ENCODE peak calls at places on chromosomes 4 and X, in five cellular contexts. U is amniotic stem cell, B is Kasumi-1, A is non-pigmented ciliary epithelial cell, I is cardiac septum. K is an unnamed sample.
A peak's percentile ranks its signal among the peaks of the same experiment; 100 is the strongest.

GRCh38 chrX:33134164-33134563 is 77.2 kb downstream of the DMD start:
- DNase-seq in I (no peak), B (no peak), U (no peak), A (no peak), K (no peak)

GRCh38 chrX:9456250-9457074 is 8.4 kb upstream of the TBL1X start:
- DNase-seq in B (peak; percentile 26), I (no peak), U (no peak), A (no peak), K (no peak)

GRCh38 chr4:142815834-142816233 is 30.3 kb downstream of the INPP4B start:
- DNase-seq in A (peak; percentile 47), B (peak; percentile 4), I (no peak), U (peak; percentile 45), K (peak; percentile 66)

GRCh38 chr4:153218961-153219360 is 14.7 kb downstream of the TRIM2 start:
- DNase-seq in U (no peak), I (no peak), B (no peak), A (no peak), K (no peak)

GRCh38 chr4:127479031-127479622 is 153.6 kb upstream of the INTU start:
- DNase-seq in I (no peak), B (peak; percentile 60), U (peak; percentile 23), A (no peak), K (peak; percentile 70)

GRCh38 chr4:11438647-11439046 is 10.0 kb upstream of the HS3ST1 start:
- DNase-seq in A (no peak), B (no peak), U (no peak), I (no peak), K (no peak)

GRCh38 chr4:163915896-163916295 is 421.4 kb downstream of the TMA16 start:
- DNase-seq in U (no peak), I (no peak), A (no peak), B (no peak), K (no peak)

GRCh38 chr4:139014391-139015268 is 951 bp upstream of the NOCT start:
- DNase-seq in I (no peak), A (peak; percentile 90), U (peak; percentile 68), B (no peak), K (peak; percentile 91)

GRCh38 chrX:926070-926469 is 286.4 kb downstream of the CRLF2 start:
- DNase-seq in U (no peak), B (no peak), I (no peak), A (no peak), K (no peak)

GRCh38 chr4:147799986-147800555 is 68.2 kb downstream of the ARHGAP10 start:
- DNase-seq in U (no peak), I (no peak), B (peak; percentile 80), A (no peak), K (peak; percentile 62)

GRCh38 chr4:109414938-109415337 is 18.7 kb upstream of the SEC24B start:
- DNase-seq in B (no peak), I (no peak), U (no peak), A (no peak), K (peak; percentile 30)

GRCh38 chrX:48813605-48814004 is 11.7 kb downstream of the HDAC6 start:
- DNase-seq in A (no peak), I (no peak), B (peak; percentile 12), U (no peak), K (no peak)

GRCh38 chr4:114384629-114385028 is 214.0 kb upstream of the UGT8 start:
- DNase-seq in B (peak; percentile 61), U (peak; percentile 43), I (no peak), A (no peak), K (peak; percentile 76)

GRCh38 chr4:119024102-119024501 is 111.5 kb upstream of the MYOZ2 start:
- DNase-seq in A (no peak), I (no peak), U (no peak), B (no peak), K (no peak)

GRCh38 chr4:111960241-111960667 is 185.0 kb upstream of the FAM241A start:
- DNase-seq in A (no peak), B (no peak), U (no peak), I (no peak), K (peak; percentile 16)

GRCh38 chr4:26583538-26583864 is 383 bp upstream of the TBC1D19 start:
- DNase-seq in B (peak; percentile 91), U (no peak), I (no peak), A (no peak), K (no peak)

GRCh38 chr4:140349816-140350215 is 23.6 kb upstream of the SCOC start:
- DNase-seq in U (no peak), I (no peak), B (no peak), A (no peak), K (no peak)

GRCh38 chrX:29541038-29541437 is 674.3 kb upstream of the MAGEB2 start:
- DNase-seq in A (no peak), I (no peak), B (no peak), U (no peak), K (no peak)

GRCh38 chr4:147984065-147984777 is 252.3 kb downstream of the ARHGAP10 start:
- DNase-seq in I (no peak), A (no peak), B (peak; percentile 83), U (no peak), K (peak; percentile 82)

GRCh38 chr4:24303926-24304325 is 280.4 kb downstream of the DHX15 start:
- DNase-seq in B (no peak), A (no peak), I (no peak), U (no peak), K (no peak)

GRCh38 chr4:1371831-1372165 is 24.8 kb downstream of the UVSSA start:
- DNase-seq in A (no peak), B (no peak), U (no peak), I (peak; percentile 29), K (no peak)